ENCODE peak calls at places on chromosomes 11 and 22, in eight cellular contexts. H is fibroblast of lung, V is brain microvascular endothelial cell, J is AG04449, Q is cardiac muscle cell, O is cardiac fibroblast, E is HFFc6, R is foreskin fibroblast. I is an unnamed sample.

GRCh38 chr11:102580185-102580951 is 44.8 kb downstream of the MMP20 start:
- DNase-seq in H (no peak), V (no peak), J (no peak), Q (no peak), O (no peak), E (no peak), R (peak; percentile 45), I (no peak)

GRCh38 chr11:69136471-69136870 is 19.3 kb upstream of the SMIM38 start:
- DNase-seq in H (no peak), V (no peak), J (no peak), Q (no peak), O (no peak), E (no peak), R (no peak), I (no peak)

GRCh38 chr11:34318111-34319037 is 39.4 kb downstream of the ABTB2 start:
- DNase-seq in H (no peak), V (no peak), J (no peak), Q (no peak), O (peak; percentile 21), E (peak; percentile 65), R (peak; percentile 59), I (no peak)

GRCh38 chr22:24201681-24202590 is 20.6 kb downstream of the SUSD2 start:
- DNase-seq in H (no peak), V (peak; percentile 41), J (no peak), Q (no peak), O (no peak), E (no peak), R (peak; percentile 45), I (no peak)

GRCh38 chr11:38990841-38991240 is 2392.8 kb upstream of the RAG2 start:
- DNase-seq in H (no peak), V (no peak), J (no peak), Q (no peak), O (no peak), E (no peak), R (no peak), I (no peak)

GRCh38 chr11:79076526-79077115 is 364.2 kb downstream of the TENM4 start:
- DNase-seq in H (no peak), V (peak; percentile 51), J (no peak), Q (no peak), O (peak; percentile 57), E (no peak), R (peak; percentile 69), I (no peak)

GRCh38 chr22:26777402-26777801 is 120.0 kb downstream of the MIAT start:
- DNase-seq in H (no peak), V (no peak), J (no peak), Q (no peak), O (peak; percentile 41), E (peak; percentile 74), R (peak; percentile 43), I (no peak)

GRCh38 chr11:57248780-57249383 is 11.8 kb upstream of the APLNR start:
- DNase-seq in H (peak; percentile 68), V (peak; percentile 77), J (no peak), Q (peak; percentile 89), O (peak; percentile 81), E (peak; percentile 70), R (peak; percentile 89), I (no peak)

GRCh38 chr11:16946477-16947282 is 67.5 kb downstream of the PLEKHA7 start:
- DNase-seq in H (no peak), V (no peak), J (no peak), Q (no peak), O (no peak), E (no peak), R (no peak), I (no peak)

GRCh38 chr11:2691991-2692841 is 7.6 kb downstream of the KCNQ1OT1 start:
- DNase-seq in H (no peak), V (no peak), J (no peak), Q (peak; percentile 56), O (no peak), E (no peak), R (no peak), I (no peak)

GRCh38 chr11:12629601-12630313 is 44.5 kb upstream of the TEAD1 start:
- DNase-seq in H (peak; percentile 65), V (peak; percentile 79), J (no peak), Q (no peak), O (peak; percentile 58), E (peak; percentile 33), R (peak; percentile 84), I (no peak)

GRCh38 chr11:69101100-69101791 is 52.5 kb downstream of the TPCN2 start:
- DNase-seq in H (peak; percentile 77), V (peak; percentile 19), J (no peak), Q (peak; percentile 65), O (peak; percentile 86), E (peak; percentile 60), R (peak; percentile 86), I (peak; percentile 67)

GRCh38 chr11:43825217-43825816 is 55.3 kb upstream of the ALKBH3 start:
- DNase-seq in H (peak; percentile 55), V (peak; percentile 27), J (no peak), Q (peak; percentile 35), O (peak; percentile 51), E (peak; percentile 34), R (peak; percentile 66), I (no peak)

GRCh38 chr22:32475428-32476010 is 908 bp downstream of the FBXO7 start:
- DNase-seq in H (peak; percentile 65), V (no peak), J (no peak), Q (peak; percentile 63), O (peak; percentile 52), E (peak; percentile 25), R (peak; percentile 63), I (peak; percentile 22)

GRCh38 chr11:112780351-112781043 is 180.7 kb upstream of the NCAM1 start:
- DNase-seq in H (no peak), V (no peak), J (no peak), Q (no peak), O (peak; percentile 63), E (no peak), R (peak; percentile 8), I (no peak)

GRCh38 chr22:22425366-22425765 is 83.2 kb downstream of the ZNF280B start:
- DNase-seq in H (no peak), V (no peak), J (no peak), Q (no peak), O (no peak), E (no peak), R (no peak), I (no peak)

GRCh38 chr11:86453290-86454030 is 78.8 kb downstream of the CCDC81 start:
- DNase-seq in H (no peak), V (no peak), J (no peak), Q (no peak), O (no peak), E (no peak), R (no peak), I (no peak)

GRCh38 chr11:126366064-126366822 is 10.8 kb downstream of the ST3GAL4 start:
- DNase-seq in H (no peak), V (no peak), J (no peak), Q (no peak), O (no peak), E (no peak), R (no peak), I (no peak)

GRCh38 chr22:49983148-49984042 is 22.8 kb downstream of the PIM3 start:
- DNase-seq in H (no peak), V (no peak), J (no peak), Q (no peak), O (no peak), E (no peak), R (no peak), I (no peak)
- TF ChIP-seq CTCF in H (peak; percentile 20), V (peak; percentile 35), J (peak; percentile 46), Q (peak; percentile 45), O (peak; percentile 13), E (peak; percentile 66), R (peak; percentile 7), I (peak; percentile 44)

DNA sequence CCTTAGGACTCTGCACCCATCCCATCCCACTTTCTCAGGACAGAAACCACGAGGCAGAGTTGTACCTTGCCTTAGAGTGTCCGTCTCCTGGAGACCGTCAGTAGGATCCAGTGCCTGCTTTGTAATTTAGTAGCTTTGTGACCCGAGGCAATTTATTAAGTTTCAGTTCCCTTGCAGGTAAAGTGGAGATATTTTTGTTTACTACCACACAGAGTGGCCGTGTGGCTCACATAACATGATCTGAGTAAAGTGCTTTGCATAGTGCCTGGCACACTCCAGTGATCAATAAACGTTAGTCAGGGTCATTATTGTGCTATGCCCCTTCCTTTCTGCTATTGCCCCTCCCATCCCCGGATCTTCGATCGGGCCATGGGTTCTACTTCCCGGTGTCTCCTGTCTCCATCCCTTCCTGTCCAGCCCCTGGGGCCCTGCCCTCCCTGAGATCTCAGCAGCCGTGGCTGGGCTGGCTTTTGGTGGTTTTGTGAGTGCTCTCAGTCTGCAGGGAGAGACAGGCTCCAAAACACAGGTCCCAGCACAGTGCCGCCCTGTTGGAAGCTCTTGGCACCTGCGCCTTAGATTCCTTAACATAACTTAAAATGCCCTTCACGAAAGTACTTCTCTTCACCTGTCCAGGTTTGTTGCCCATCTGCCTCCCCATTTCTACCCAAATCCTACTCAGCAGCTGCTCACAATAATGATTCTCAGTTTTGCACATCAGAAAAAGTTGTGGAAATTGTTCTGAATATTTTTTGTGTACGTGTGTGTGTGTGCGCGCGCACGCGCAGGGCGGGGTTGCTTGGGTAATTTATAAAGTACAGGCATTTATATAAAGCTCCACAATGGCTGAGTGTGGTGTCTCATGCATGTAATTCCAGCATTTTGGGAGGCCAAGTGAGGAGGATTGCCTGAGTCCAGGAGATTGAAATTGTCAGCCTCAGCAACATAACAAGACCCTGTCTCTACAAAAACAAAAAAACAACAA is 753.7 kb downstream of the NTM start:
- DNase-seq in H (no peak), V (no peak), J (no peak), Q (no peak), O (no peak), E (no peak), R (no peak), I (no peak)
- TF ChIP-seq CTCF in H (no peak), V (peak; percentile 48), J (no peak), Q (peak; percentile 3), O (peak; percentile 13), E (peak; percentile 41), R (no peak), I (no peak)

GRCh38 chr11:97937501-97937900 is 1083.2 kb upstream of the CNTN5 start:
- DNase-seq in H (no peak), V (peak; percentile 75), J (no peak), Q (no peak), O (peak; percentile 35), E (peak; percentile 66), R (no peak), I (no peak)
- TF ChIP-seq CTCF in H (no peak), V (no peak), J (no peak), Q (no peak), O (no peak), E (no peak), R (no peak), I (no peak)

DNA sequence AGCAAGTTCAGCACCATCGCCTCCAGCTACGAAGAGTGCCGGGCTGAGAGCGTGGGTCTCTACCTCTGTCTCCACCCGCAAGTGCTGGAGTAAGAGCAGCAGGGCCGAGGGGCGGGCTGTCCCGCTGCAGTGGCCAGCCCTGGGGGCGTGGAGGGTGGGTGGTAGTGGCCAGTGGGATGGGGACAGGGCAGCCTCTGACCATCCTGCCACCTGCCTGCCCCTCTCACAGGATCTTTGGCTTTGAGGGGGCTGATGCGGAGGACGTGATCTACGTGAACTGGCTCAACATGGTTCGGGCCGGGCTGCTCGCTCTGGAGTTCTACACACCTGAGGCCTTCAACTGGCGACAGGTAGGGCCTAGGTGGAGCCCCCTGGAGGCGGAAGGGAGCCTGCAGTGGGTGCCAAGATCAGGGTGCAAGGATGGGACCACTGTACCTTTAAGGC is 15.0 kb upstream of the BBS1 start:
- DNase-seq in H (no peak), V (no peak), J (no peak), Q (no peak), O (no peak), E (no peak), R (no peak), I (no peak)
- TF ChIP-seq CTCF in H (peak; percentile 28), V (peak; percentile 41), J (no peak), Q (peak; percentile 11), O (peak; percentile 32), E (no peak), R (no peak), I (no peak)